ENCODE peak calls at places on chromosome 22, in six cellular contexts. M is Right ventricle myocardium superior, L is OCI-LY7, K is ELR, U is ovary, N is fibroblast of pulmonary artery. I is an unnamed sample.

GRCh38 chr22:23110190-23110921 is 31.4 kb downstream of the RSPH14 start:
- DNase-seq in M (no peak), L (peak), K (peak), U (no peak), N (no peak), I (no peak)

GRCh38 chr22:39364646-39365405 is 15.0 kb downstream of the SYNGR1 start:
- DNase-seq in M (no peak), L (no peak), K (peak), U (no peak), N (no peak), I (no peak)

GRCh38 chr22:46147471-46148267 is 2.7 kb upstream of the PPARA start:
- DNase-seq in M (peak), L (no peak), K (no peak), U (peak), N (no peak), I (no peak)

GRCh38 chr22:44045171-44045570 is 21.1 kb downstream of the PARVB start:
- DNase-seq in M (no peak), L (no peak), K (peak), U (no peak), N (no peak), I (no peak)

GRCh38 chr22:46586123-46586519 is 34.1 kb upstream of the GRAMD4 start:
- DNase-seq in M (peak), L (no peak), K (no peak), U (no peak), N (no peak), I (no peak)

GRCh38 chr22:39463931-39464390 is 7.1 kb downstream of the MGAT3 start:
- DNase-seq in M (peak), L (no peak), K (no peak), U (no peak), N (peak), I (no peak)

GRCh38 chr22:33889748-33890147 is 30.5 kb downstream of the LARGE1 start:
- DNase-seq in M (no peak), L (peak), K (no peak), U (no peak), N (no peak), I (no peak)

GRCh38 chr22:47238886-47239860 is 476.7 kb downstream of the TBC1D22A start:
- DNase-seq in M (no peak), L (no peak), K (no peak), U (no peak), N (no peak), I (no peak)

GRCh38 chr22:48943567-48944432 is 883.9 kb downstream of the BRD1 start:
- DNase-seq in M (no peak), L (peak), K (no peak), U (no peak), N (no peak), I (no peak)

GRCh38 chr22:19107730-19108074 is 14.5 kb downstream of the DGCR2 start:
- DNase-seq in M (no peak), L (no peak), K (no peak), U (no peak), N (no peak), I (no peak)

GRCh38 chr22:36331306-36331911 is 56.4 kb downstream of the MYH9 start:
- DNase-seq in M (peak), L (peak), K (peak), U (no peak), N (peak), I (peak)

GRCh38 chr22:45717787-45718186 is 46.2 kb downstream of the ATXN10 start:
- DNase-seq in M (no peak), L (no peak), K (peak), U (no peak), N (peak), I (no peak)

GRCh38 chr22:49659924-49660315 is 167.8 kb downstream of the BRD1 start:
- DNase-seq in M (no peak), L (no peak), K (no peak), U (no peak), N (no peak), I (no peak)

GRCh38 chr22:50728523-50728931 is 9.5 kb upstream of the ACR start:
- DNase-seq in M (peak), L (no peak), K (no peak), U (peak), N (no peak), I (no peak)

I was measured in KG1.